ENCODE peak calls at places on chromosomes 7 and 10, in seven cellular contexts. L, M, S, J, T, F and N are unnamed samples.

GRCh38 chr10:123573236-123574147 is 92.7 kb upstream of the GPR26 start:
- DNase-seq in F (peak), S (peak), J (peak), L (no peak), T (peak), M (peak), N (peak)

GRCh38 chr7:159098795-159099194 is 45.9 kb downstream of the VIPR2 start:
- DNase-seq in S (no peak), M (no peak), J (no peak), L (no peak), F (no peak), T (no peak), N (no peak)

GRCh38 chr10:131003455-131003854 is 308.1 kb downstream of the TCERG1L start:
- DNase-seq in F (no peak), J (no peak), T (no peak), M (no peak), S (no peak), L (no peak), N (no peak)

GRCh38 chr10:2202401-2202800 is 465.1 kb upstream of the ADARB2 start:
- DNase-seq in T (peak), L (no peak), J (no peak), F (no peak), M (no peak), S (no peak), N (no peak)

GRCh38 chr7:68888971-68889385 is 709.3 kb upstream of the AUTS2 start:
- DNase-seq in L (no peak), S (no peak), F (no peak), T (no peak), M (no peak), J (no peak), N (no peak)

GRCh38 chr7:114048386-114049235 is 129.8 kb upstream of the PPP1R3A start:
- DNase-seq in F (peak), J (no peak), T (no peak), L (no peak), S (no peak), M (no peak), N (no peak)

GRCh38 chr10:129464251-129464650 is 2.8 kb upstream of the MGMT start:
- DNase-seq in F (no peak), T (no peak), M (no peak), J (no peak), L (no peak), S (no peak), N (no peak)

GRCh38 chr7:30869794-30870491 is 41.7 kb upstream of the AQP1 start:
- DNase-seq in L (peak), M (no peak), J (peak), S (no peak), F (no peak), T (no peak), N (no peak)

GRCh38 chr10:103800789-103801540 is 54.4 kb downstream of the SH3PXD2A start:
- DNase-seq in T (no peak), L (no peak), S (peak), M (peak), F (no peak), J (no peak), N (peak)

GRCh38 chr10:33331020-33331557 is 3.4 kb downstream of the NRP1 start:
- DNase-seq in T (peak), M (no peak), F (no peak), S (no peak), J (no peak), L (no peak), N (no peak)

GRCh38 chr7:158816995-158817394 is 12.3 kb downstream of the ESYT2 start:
- DNase-seq in F (no peak), S (no peak), M (no peak), L (no peak), J (no peak), T (no peak), N (no peak)

GRCh38 chr7:99011341-99011705 is 132.6 kb downstream of the SMURF1 start:
- DNase-seq in F (no peak), T (no peak), L (no peak), J (no peak), S (no peak), M (no peak), N (no peak)

GRCh38 chr7:139105037-139105382 is 4.5 kb downstream of the ZC3HAV1 start:
- DNase-seq in S (no peak), J (no peak), L (no peak), T (no peak), F (no peak), M (no peak), N (no peak)

GRCh38 chr10:51804861-51805260 is 105.5 kb upstream of the CSTF2T start:
- DNase-seq in F (peak), T (no peak), M (no peak), L (no peak), J (no peak), S (no peak), N (no peak)

GRCh38 chr7:74454059-74454947 is 597 bp downstream of the GTF2IRD1 start:
- DNase-seq in T (peak), S (no peak), F (no peak), L (peak), J (peak), M (peak), N (no peak)

GRCh38 chr7:22452142-22452763 is 47.7 kb downstream of the STEAP1B start:
- DNase-seq in F (peak), M (peak), J (peak), T (peak), S (no peak), L (peak), N (peak)

GRCh38 chr10:18659784-18660561 is 742 bp downstream of the ARL5B start:
- DNase-seq in J (no peak), F (no peak), M (peak), L (no peak), T (no peak), S (no peak), N (peak)

GRCh38 chr10:4241724-4242345 is 456.8 kb upstream of the KLF6 start:
- DNase-seq in T (peak), S (no peak), M (no peak), L (no peak), J (peak), F (peak), N (no peak)

GRCh38 chr7:108028111-108028510 is 25.1 kb upstream of the LAMB1 start:
- DNase-seq in T (no peak), M (no peak), S (no peak), L (no peak), F (no peak), J (no peak), N (no peak)

GRCh38 chr7:143002106-143002505 is 24.8 kb downstream of the OR9A2 start:
- DNase-seq in T (no peak), F (no peak), S (no peak), L (no peak), J (no peak), M (peak), N (no peak)

GRCh38 chr7:26388256-26388655 is 96.6 kb downstream of the SNX10 start:
- DNase-seq in L (no peak), M (no peak), T (no peak), F (no peak), J (no peak), S (no peak), N (no peak)

GRCh38 chr10:3056280-3057037 is 10.9 kb upstream of the PFKP start:
- DNase-seq in L (no peak), T (no peak), S (no peak), F (no peak), J (no peak), M (no peak), N (no peak)

GRCh38 chr7:157856873-157857577 is 520.2 kb downstream of the DNAJB6 start:
- DNase-seq in T (no peak), L (no peak), F (no peak), S (no peak), M (no peak), J (no peak), N (no peak)

GRCh38 chr7:137564677-137565076 is 221.1 kb upstream of the PTN start:
- DNase-seq in S (no peak), L (no peak), T (peak), F (no peak), J (no peak), M (no peak), N (no peak)

GRCh38 chr10:31650010-31650409 is 278.6 kb downstream of the ARHGAP12 start:
- DNase-seq in L (peak), T (no peak), F (peak), S (no peak), M (no peak), J (no peak), N (no peak)

GRCh38 chr7:130970696-130971095 is 236.7 kb upstream of the KLF14 start:
- DNase-seq in M (no peak), L (no peak), J (no peak), T (no peak), S (no peak), F (no peak), N (no peak)

GRCh38 chr10:11793762-11794479 is 29.2 kb upstream of the PROSER2 start:
- DNase-seq in L (no peak), F (peak), M (no peak), T (no peak), J (no peak), S (no peak), N (no peak)

GRCh38 chr7:135661311-135662122 is 797 bp upstream of the STMP1 start:
- DNase-seq in J (no peak), F (no peak), M (peak), S (no peak), T (no peak), L (no peak), N (peak)

GRCh38 chr10:98310721-98311120 is 42.7 kb upstream of the LOXL4 start:
- DNase-seq in T (no peak), L (no peak), S (no peak), J (no peak), F (no peak), M (no peak), N (no peak)

GRCh38 chr7:22447759-22448158 is 52.2 kb downstream of the STEAP1B start:
- DNase-seq in L (no peak), J (no peak), S (no peak), F (no peak), T (no peak), M (peak), N (peak)

GRCh38 chr7:55887786-55888185 is 530 bp downstream of the ZNF713 start:
- DNase-seq in F (no peak), L (no peak), J (no peak), M (peak), T (no peak), S (no peak), N (peak)

GRCh38 chr7:41292457-41292856 is 410.4 kb downstream of the INHBA start:
- DNase-seq in J (no peak), T (no peak), F (no peak), S (no peak), M (no peak), L (no peak), N (no peak)

GRCh38 chr7:80584778-80585177 is 53.7 kb upstream of the CD36 start:
- DNase-seq in M (no peak), S (no peak), J (no peak), L (no peak), F (peak), T (no peak), N (no peak)

GRCh38 chr10:62616885-62617635 is 187.5 kb upstream of the ADO start:
- DNase-seq in F (no peak), L (no peak), J (no peak), M (no peak), S (no peak), T (no peak), N (no peak)

GRCh38 chr7:29878081-29878688 is 71.9 kb downstream of the WIPF3 start:
- DNase-seq in M (no peak), S (no peak), L (no peak), F (peak), J (no peak), T (no peak), N (no peak)

DNA sequence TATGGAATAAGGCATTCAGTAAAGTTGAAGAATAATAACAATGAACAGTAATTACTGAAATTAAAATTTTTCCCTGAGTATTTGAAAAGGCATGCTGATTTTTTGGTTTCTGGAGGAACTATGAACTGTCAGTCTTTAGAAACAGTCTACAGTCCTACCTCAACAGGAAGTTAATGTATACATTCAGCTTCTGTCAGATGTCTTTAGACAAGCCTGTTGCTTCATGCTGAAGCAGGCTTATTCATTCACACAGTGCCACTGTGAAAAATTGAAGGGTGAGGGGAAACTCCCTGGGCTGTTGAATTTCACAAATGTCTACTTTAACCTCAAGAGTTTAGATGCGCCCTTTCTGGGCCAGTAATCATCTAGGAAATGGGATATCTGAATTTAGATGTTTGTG is 3.5 kb downstream of the NRF1 start:
- DNase-seq in F (no peak), S (no peak), J (no peak), T (no peak), L (no peak), M (peak), N (peak)
- TF ChIP-seq CTCF in F (no peak), S (no peak), J (no peak), T (no peak), L (no peak), M (no peak), N (no peak)

GRCh38 chr10:23037561-23037960 is 57.8 kb upstream of the MSRB2 start:
- DNase-seq in M (no peak), S (no peak), F (no peak), L (peak), J (no peak), T (no peak), N (no peak)

GRCh38 chr10:23031318-23031717 is 64.1 kb upstream of the MSRB2 start:
- DNase-seq in T (no peak), M (no peak), J (no peak), F (no peak), S (no peak), L (no peak), N (no peak)

GRCh38 chr10:23034790-23035189 is 60.6 kb upstream of the MSRB2 start:
- DNase-seq in F (no peak), L (no peak), J (no peak), S (no peak), T (no peak), M (no peak), N (no peak)

GRCh38 chr10:23038172-23038571 is 57.2 kb upstream of the MSRB2 start:
- DNase-seq in S (no peak), J (no peak), L (no peak), M (no peak), F (no peak), T (no peak), N (no peak)

GRCh38 chr10:23035569-23035968 is 59.8 kb upstream of the MSRB2 start:
- DNase-seq in F (peak), S (no peak), J (peak), T (peak), M (no peak), L (no peak), N (no peak)
- TF ChIP-seq CTCF in F (peak), S (no peak), J (peak), T (peak), M (no peak), L (peak), N (no peak)

GRCh38 chr10:5583525-5584175 is 58.9 kb downstream of the CALML3 start:
- DNase-seq in S (no peak), F (no peak), L (no peak), M (no peak), T (peak), J (peak), N (no peak)

GRCh38 chr10:5585517-5586222 is 60.9 kb downstream of the CALML3 start:
- DNase-seq in L (no peak), J (no peak), T (no peak), S (no peak), F (no peak), M (no peak), N (no peak)

GRCh38 chr10:5581670-5582566 is 57.2 kb downstream of the CALML3 start:
- DNase-seq in S (no peak), F (no peak), T (no peak), M (peak), L (no peak), J (no peak), N (no peak)

GRCh38 chr10:5584895-5585516 is 60.2 kb downstream of the CALML3 start:
- DNase-seq in M (peak), T (no peak), J (no peak), S (no peak), F (peak), L (no peak), N (peak)

DNA sequence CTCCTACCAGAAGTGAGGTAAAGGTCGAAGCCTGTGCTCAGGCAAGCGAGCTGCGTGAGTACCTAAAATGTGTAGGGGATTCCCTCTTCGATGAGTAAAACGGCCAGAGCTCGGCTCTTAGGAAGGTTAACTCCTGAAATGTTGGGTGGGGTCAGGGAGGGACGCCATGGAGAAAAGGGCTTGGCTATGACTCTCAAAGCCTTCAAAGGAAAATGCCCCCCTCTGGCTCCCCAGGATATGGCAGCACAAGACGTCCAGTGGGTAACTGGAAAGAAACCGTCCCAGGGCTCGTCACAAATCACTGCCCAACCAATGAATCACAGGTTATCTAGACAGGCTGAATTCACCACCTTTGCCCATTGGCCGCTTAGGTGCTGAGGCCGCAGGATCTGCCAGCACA is 58.0 kb downstream of the CALML3 start:
- DNase-seq in S (no peak), T (no peak), J (no peak), L (no peak), F (no peak), M (no peak), N (no peak)
- TF ChIP-seq CTCF in S (no peak), T (no peak), J (peak), L (no peak), F (peak), M (no peak), N (no peak)

GRCh38 chr7:151177310-151177709 is 9.7 kb downstream of the ASB10 start:
- DNase-seq in M (no peak), F (no peak), T (no peak), S (no peak), L (no peak), J (no peak), N (no peak)
- TF ChIP-seq CTCF in M (no peak), F (no peak), T (no peak), S (no peak), L (no peak), J (no peak), N (no peak)

GRCh38 chr10:64379898-64380297 is 858.7 kb downstream of the REEP3 start:
- DNase-seq in J (no peak), M (no peak), S (no peak), T (no peak), L (no peak), F (no peak), N (no peak)
- TF ChIP-seq CTCF in J (no peak), M (peak), S (no peak), T (no peak), L (no peak), F (peak), N (no peak)

DNA sequence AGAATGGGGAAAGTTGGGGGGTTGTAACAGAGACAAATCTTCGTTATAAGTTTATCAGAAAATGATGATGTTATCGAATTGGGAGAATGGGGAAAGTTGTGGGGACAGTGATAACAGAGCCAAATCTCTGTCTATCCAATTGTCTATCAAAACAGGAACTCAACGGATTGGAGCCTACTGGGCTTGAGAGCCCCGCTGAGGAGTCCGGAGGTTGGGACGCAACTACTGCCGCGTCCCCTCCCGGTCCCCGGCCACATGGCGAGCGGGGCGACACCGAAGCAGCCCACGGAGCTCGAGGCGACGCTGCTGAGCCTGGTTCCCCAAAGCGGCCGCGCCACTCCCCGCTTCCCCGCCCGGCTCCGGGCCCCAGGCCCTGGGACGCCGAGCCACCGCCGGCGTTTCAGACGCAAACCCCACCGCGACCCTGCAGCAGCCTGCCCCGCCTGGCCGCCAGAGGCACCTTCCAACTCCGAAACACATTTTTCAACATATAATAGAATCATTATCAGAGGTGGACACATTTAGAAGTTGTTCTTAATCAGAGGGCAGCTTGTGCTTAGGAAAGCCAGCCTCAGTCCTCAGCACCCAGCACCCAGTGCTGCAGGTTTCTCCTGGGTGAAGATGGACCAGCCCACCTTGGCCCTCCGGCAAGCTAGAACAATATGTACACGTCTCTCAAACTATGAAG is 13.8 kb upstream of the RALA start:
- DNase-seq in L (no peak), J (peak), F (no peak), T (peak), S (no peak), M (peak), N (peak)
- TF ChIP-seq CTCF in L (no peak), J (no peak), F (peak), T (peak), S (no peak), M (peak), N (no peak)